ENCODE peak calls at places on chromosomes 13 and 19, in four cellular contexts. One of them, this sample, is unnamed.

GRCh38 chr19:11422163-11423068 is 3.3 kb upstream of the RGL3 start:
- DNase-seq in SK-N-SH: peak
- DNase-seq in GM12891: peak
- DNase-seq in H1: peak
- DNase-seq in this sample: peak

GRCh38 chr19:15195381-15195964 is 5.3 kb downstream of the NOTCH3 start:
- DNase-seq in SK-N-SH: peak
- DNase-seq in GM12891: no peak
- DNase-seq in H1: no peak
- DNase-seq in this sample: no peak

GRCh38 chr19:37933965-37934364 is 27.0 kb downstream of the SIPA1L3 start:
- DNase-seq in SK-N-SH: no peak
- DNase-seq in GM12891: no peak
- DNase-seq in H1: no peak
- DNase-seq in this sample: no peak

GRCh38 chr13:102333320-102334181 is 68.3 kb downstream of the FGF14 start:
- DNase-seq in SK-N-SH: no peak
- DNase-seq in GM12891: no peak
- DNase-seq in H1: no peak
- DNase-seq in this sample: no peak

GRCh38 chr13:88857256-88857655 is 1186.1 kb downstream of the SLITRK5 start:
- DNase-seq in SK-N-SH: no peak
- DNase-seq in GM12891: no peak
- DNase-seq in H1: no peak
- DNase-seq in this sample: no peak

GRCh38 chr13:23496255-23496654 is 62.8 kb upstream of the SACS start:
- DNase-seq in SK-N-SH: no peak
- DNase-seq in GM12891: no peak
- DNase-seq in H1: no peak
- DNase-seq in this sample: no peak

GRCh38 chr13:94239135-94239534 is 240.3 kb downstream of the DCT start:
- DNase-seq in SK-N-SH: no peak
- DNase-seq in GM12891: no peak
- DNase-seq in H1: no peak
- DNase-seq in this sample: no peak

GRCh38 chr13:51249767-51250741 is 27.9 kb downstream of the FAM124A start:
- DNase-seq in SK-N-SH: peak
- DNase-seq in GM12891: peak
- DNase-seq in H1: no peak
- DNase-seq in this sample: no peak

GRCh38 chr19:18921593-18921992 is 2.1 kb downstream of the DDX49 start:
- DNase-seq in SK-N-SH: no peak
- DNase-seq in GM12891: no peak
- DNase-seq in H1: no peak
- DNase-seq in this sample: no peak

GRCh38 chr19:39696418-39696817 is 7.9 kb upstream of the LGALS14 start:
- DNase-seq in SK-N-SH: no peak
- DNase-seq in GM12891: no peak
- DNase-seq in H1: no peak
- DNase-seq in this sample: no peak

GRCh38 chr13:31638577-31638976 is 100.7 kb upstream of the RXFP2 start:
- DNase-seq in SK-N-SH: no peak
- DNase-seq in GM12891: no peak
- DNase-seq in H1: no peak
- DNase-seq in this sample: no peak

GRCh38 chr19:19860756-19861390 is 4.8 kb upstream of the ZNF253 start:
- DNase-seq in SK-N-SH: peak
- DNase-seq in GM12891: no peak
- DNase-seq in H1: peak
- DNase-seq in this sample: no peak

GRCh38 chr13:29594710-29595379 is 643 bp downstream of the SLC7A1 start:
- DNase-seq in SK-N-SH: peak
- DNase-seq in GM12891: peak
- DNase-seq in H1: no peak
- DNase-seq in this sample: peak

GRCh38 chr19:48500830-48501445 is 10.7 kb downstream of the LMTK3 start:
- DNase-seq in SK-N-SH: peak
- DNase-seq in GM12891: no peak
- DNase-seq in H1: no peak
- DNase-seq in this sample: no peak

GRCh38 chr19:41767105-41767504 is 11.8 kb downstream of the CEACAM6 start:
- DNase-seq in SK-N-SH: no peak
- DNase-seq in GM12891: no peak
- DNase-seq in H1: no peak
- DNase-seq in this sample: no peak

GRCh38 chr19:35868172-35868822 is at the start of gene APLP1:
- DNase-seq in SK-N-SH: peak
- DNase-seq in GM12891: no peak
- DNase-seq in H1: no peak
- DNase-seq in this sample: no peak

GRCh38 chr13:55606045-55606665 is 1534.6 kb upstream of the PRR20A start:
- DNase-seq in SK-N-SH: no peak
- DNase-seq in GM12891: no peak
- DNase-seq in H1: no peak
- DNase-seq in this sample: no peak

GRCh38 chr19:20453424-20453938 is 112.1 kb downstream of the ZNF737 start:
- DNase-seq in SK-N-SH: no peak
- DNase-seq in GM12891: no peak
- DNase-seq in H1: no peak
- DNase-seq in this sample: no peak

GRCh38 chr13:79462895-79463294 is 18.1 kb upstream of the NDFIP2 start:
- DNase-seq in SK-N-SH: no peak
- DNase-seq in GM12891: no peak
- DNase-seq in H1: no peak
- DNase-seq in this sample: no peak

GRCh38 chr19:30870861-30871260 is 478.4 kb downstream of the TSHZ3 start:
- DNase-seq in SK-N-SH: peak
- DNase-seq in GM12891: no peak
- DNase-seq in H1: no peak
- DNase-seq in this sample: no peak

GRCh38 chr19:11300811-11301120 is 4.8 kb downstream of the TSPAN16 start:
- DNase-seq in SK-N-SH: no peak
- DNase-seq in GM12891: no peak
- DNase-seq in H1: no peak
- DNase-seq in this sample: no peak

GRCh38 chr19:34145741-34146202 is 26.5 kb upstream of the LSM14A start:
- DNase-seq in SK-N-SH: peak
- DNase-seq in GM12891: no peak
- DNase-seq in H1: no peak
- DNase-seq in this sample: peak

DNA sequence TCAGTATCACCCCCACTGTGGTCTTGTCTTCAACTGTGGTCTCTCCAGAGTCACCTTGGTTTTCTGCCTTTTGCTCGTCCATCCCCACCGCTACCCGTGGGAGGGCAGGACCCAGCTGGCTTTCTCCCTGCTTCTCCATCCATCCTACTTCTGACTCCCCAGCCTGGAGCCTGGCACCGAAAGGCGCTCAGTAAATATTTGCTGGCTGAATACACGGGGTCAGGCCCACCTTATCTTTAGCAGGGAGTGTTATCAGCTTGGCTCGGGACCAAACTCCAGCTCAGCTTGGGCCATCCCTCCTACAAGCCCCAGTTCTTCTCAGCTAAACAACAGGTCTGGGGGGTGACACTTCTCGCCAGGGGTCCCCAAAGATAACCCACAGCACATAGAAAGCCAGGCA is 62.0 kb upstream of the KLF2 start:
- DNase-seq in SK-N-SH: peak
- DNase-seq in GM12891: no peak
- DNase-seq in H1: no peak
- DNase-seq in this sample: no peak
- TF ChIP-seq TAF1 in SK-N-SH: no peak
- TF ChIP-seq TAF1 in GM12891: no peak
- TF ChIP-seq TAF1 in H1: no peak
- TF ChIP-seq TAF1 in this sample: no peak

DNA sequence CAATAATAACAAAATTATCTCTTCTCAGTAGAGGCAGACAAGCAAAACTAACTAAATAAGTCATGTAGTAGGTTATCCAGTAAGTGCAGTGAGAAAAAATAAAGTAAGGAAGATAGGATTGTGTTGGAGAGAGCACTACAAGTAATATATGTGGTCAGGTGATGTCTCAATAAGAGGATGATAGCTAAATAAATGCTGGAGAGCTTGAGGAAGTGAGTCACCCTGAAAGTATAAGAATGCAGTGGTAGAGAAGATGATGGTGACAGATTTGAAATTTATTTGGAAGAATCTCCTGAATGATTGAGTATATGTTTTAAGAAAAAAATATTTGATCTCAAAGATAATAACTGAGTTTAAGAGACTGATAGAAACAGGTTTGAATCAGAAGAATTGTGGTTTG is 152.2 kb upstream of the PRR20A start:
- DNase-seq in SK-N-SH: no peak
- DNase-seq in GM12891: no peak
- DNase-seq in H1: no peak
- DNase-seq in this sample: no peak
- TF ChIP-seq TAF1 in SK-N-SH: no peak
- TF ChIP-seq TAF1 in GM12891: no peak
- TF ChIP-seq TAF1 in H1: no peak
- TF ChIP-seq TAF1 in this sample: no peak

GRCh38 chr19:55206664-55207500 is 2.4 kb downstream of the PTPRH start:
- DNase-seq in SK-N-SH: peak
- DNase-seq in GM12891: no peak
- DNase-seq in H1: no peak
- DNase-seq in this sample: no peak
- TF ChIP-seq TAF1 in SK-N-SH: no peak
- TF ChIP-seq TAF1 in GM12891: no peak
- TF ChIP-seq TAF1 in H1: peak
- TF ChIP-seq TAF1 in this sample: no peak

DNA sequence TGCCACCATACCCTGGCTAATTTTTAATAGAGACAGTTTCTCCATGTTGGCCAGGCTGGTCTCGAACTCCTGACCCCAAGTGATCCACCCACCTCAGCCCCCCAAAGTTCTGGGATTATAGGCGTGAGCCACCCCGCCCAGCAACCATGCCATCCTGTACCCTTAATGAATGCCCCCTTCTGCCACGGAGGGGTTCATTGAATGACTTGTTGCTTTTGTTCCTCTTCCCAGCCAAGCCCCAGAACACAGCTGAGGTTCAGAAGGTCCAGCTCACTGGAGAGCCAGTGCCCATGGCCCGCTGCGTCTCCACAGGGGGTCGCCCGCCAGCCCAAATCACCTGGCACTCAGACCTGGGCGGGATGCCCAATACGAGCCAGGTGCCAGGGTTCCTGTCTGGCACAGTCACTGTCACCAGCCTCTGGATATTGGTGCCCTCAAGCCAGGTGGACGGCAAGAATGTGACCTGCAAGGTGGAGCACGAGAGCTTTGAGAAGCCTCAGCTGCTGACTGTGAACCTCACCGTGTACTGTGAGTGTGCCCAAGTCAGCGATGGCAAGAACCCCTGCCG is 6.0 kb downstream of the PVR start:
- DNase-seq in SK-N-SH: no peak
- DNase-seq in GM12891: no peak
- DNase-seq in H1: no peak
- DNase-seq in this sample: no peak
- TF ChIP-seq TAF1 in SK-N-SH: no peak
- TF ChIP-seq TAF1 in GM12891: no peak
- TF ChIP-seq TAF1 in H1: no peak
- TF ChIP-seq TAF1 in this sample: no peak

This sample was measured in GM12892.